ENCODE peak calls at places on chromosomes 4 and X, in nine cellular contexts. C, L, Y, N, J, S, Q, K and X are unnamed samples. For H3K36me3 and H3K4me1, the result is how much of the 10 kb centered on the place peaks cover.

GRCh38 chr4:78361621-78362120 is 189.9 kb upstream of the ANXA3 start:
- DNase-seq in N (no peak), J (no peak), L (no peak), K (no peak), C (no peak), Y (no peak), Q (no peak), S (no peak), X (no peak)

GRCh38 chr4:183658362-183659028 is 490 bp downstream of the RWDD4 start:
- DNase-seq in K (peak), Y (peak), Q (peak), L (peak), S (peak), J (no peak), N (peak), C (peak), X (no peak)

GRCh38 chr4:8599657-8600056 is 7.1 kb downstream of the CPZ start:
- DNase-seq in K (no peak), L (no peak), S (peak), J (no peak), Y (peak), N (no peak), C (no peak), Q (no peak), X (no peak)

GRCh38 chr4:11424000-11424399 is 4.7 kb downstream of the HS3ST1 start:
- DNase-seq in C (no peak), S (no peak), L (peak), K (no peak), Q (no peak), N (no peak), Y (peak), J (no peak), X (no peak)

GRCh38 chr4:83139514-83140156 is 25.1 kb upstream of the PLAC8 start:
- DNase-seq in K (no peak), Q (no peak), J (no peak), C (peak), L (no peak), Y (no peak), S (no peak), N (no peak), X (no peak)

GRCh38 chr4:107826427-107826980 is 1.8 kb downstream of the SGMS2 start:
- DNase-seq in J (no peak), K (no peak), N (no peak), Q (no peak), S (no peak), Y (no peak), L (no peak), C (peak), X (no peak)

GRCh38 chrX:108396188-108396885 is 41.9 kb downstream of the COL4A6 start:
- DNase-seq in C (no peak), J (no peak), N (no peak), K (no peak), S (no peak), Y (no peak), Q (no peak), L (peak), X (no peak)

GRCh38 chr4:168421055-168421454 is 59.2 kb downstream of the DDX60L start:
- DNase-seq in N (no peak), S (no peak), Q (no peak), Y (no peak), J (no peak), K (no peak), C (no peak), L (no peak), X (no peak)

GRCh38 chr4:17578482-17578891 is 1.5 kb downstream of the LAP3 start:
- DNase-seq in N (no peak), Q (no peak), K (no peak), L (no peak), C (no peak), Y (no peak), J (no peak), S (no peak), X (no peak)

GRCh38 chr4:76740192-76740591 is 157.8 kb downstream of the SOWAHB start:
- DNase-seq in K (peak), Y (no peak), Q (no peak), N (no peak), L (no peak), J (no peak), S (peak), C (no peak), X (no peak)
- H3K36me3 ChIP-seq in K (under half), Y (under half), Q (under half), N (under half), L (under half), J (under half), S (under half), C (under half), X (under half)

GRCh38 chr4:10114607-10115006 is 2.0 kb downstream of the WDR1 start:
- DNase-seq in Q (no peak), N (no peak), S (no peak), L (no peak), K (no peak), C (no peak), J (no peak), Y (no peak), X (no peak)
- H3K4me1 ChIP-seq in Q (half or more), N (under half), S (under half), L (under half), K (under half), C (half or more), J (half or more), Y (under half), X (under half)

GRCh38 chrX:70172226-70172625 is 5.1 kb upstream of the DGAT2L6 start:
- DNase-seq in K (no peak), Y (no peak), J (no peak), N (no peak), L (no peak), C (no peak), S (no peak), Q (no peak), X (no peak)

GRCh38 chrX:70171636-70172035 is 5.6 kb upstream of the DGAT2L6 start:
- DNase-seq in S (no peak), J (no peak), K (no peak), Y (no peak), L (peak), N (no peak), Q (no peak), C (no peak), X (no peak)

GRCh38 chrX:70166601-70167590 is 10.4 kb upstream of the DGAT2L6 start:
- DNase-seq in C (no peak), Q (no peak), K (no peak), S (no peak), Y (no peak), L (no peak), N (no peak), J (no peak), X (no peak)

GRCh38 chrX:70169281-70169680 is 8.0 kb upstream of the DGAT2L6 start:
- DNase-seq in S (no peak), N (no peak), Y (no peak), K (no peak), Q (no peak), L (peak), J (no peak), C (no peak), X (no peak)

DNA sequence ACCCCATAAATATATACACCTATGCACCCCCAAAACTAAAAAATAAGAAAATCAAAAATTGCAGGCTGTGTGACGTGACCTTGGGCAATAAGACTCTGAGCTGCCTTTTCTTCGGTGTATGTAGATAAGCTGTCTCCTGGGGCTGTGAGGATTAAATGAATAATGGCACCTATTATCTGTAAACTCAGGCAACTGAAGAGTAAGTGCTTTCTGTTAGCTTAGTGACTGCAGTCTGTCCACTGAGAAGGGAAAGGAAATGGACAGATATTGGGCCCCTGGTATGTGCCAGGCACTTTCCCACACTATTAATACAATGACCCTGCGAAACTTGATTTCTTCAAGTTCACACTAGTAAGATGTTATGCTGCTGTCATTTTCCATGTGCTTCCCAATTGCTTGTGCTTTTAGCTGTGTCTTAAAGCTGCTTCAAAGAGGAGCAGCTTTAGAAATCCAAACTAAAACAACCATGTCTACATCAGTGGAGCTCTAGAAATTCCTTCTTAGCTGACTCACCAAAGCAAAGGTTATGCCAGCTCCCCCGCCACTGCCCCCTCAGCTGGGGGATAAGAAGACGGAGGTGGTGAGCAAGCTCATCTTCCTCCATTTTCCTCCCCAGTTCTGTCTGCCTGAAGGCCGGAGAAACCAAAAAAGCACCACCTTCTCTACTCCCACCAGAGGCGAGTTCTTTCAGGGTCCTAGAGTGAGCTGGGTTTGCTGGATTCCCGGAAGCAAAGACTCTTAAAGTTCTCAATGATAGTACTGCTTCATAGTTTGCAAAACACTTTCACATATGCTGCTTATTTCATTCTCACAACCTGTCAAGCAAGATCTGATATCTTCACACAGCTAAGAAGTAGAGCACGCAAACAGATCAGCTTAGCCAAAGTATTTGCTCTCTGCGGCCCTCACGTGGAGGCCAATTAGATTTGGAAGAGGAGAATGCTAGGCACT is 8.8 kb upstream of the DGAT2L6 start:
- DNase-seq in J (no peak), S (no peak), L (peak), K (no peak), Q (no peak), C (no peak), N (no peak), Y (peak), X (no peak)
- H3K4me3 ChIP-seq in J (no peak), S (no peak), L (peak), K (no peak), Q (no peak), C (no peak), N (no peak), Y (no peak), X (no peak)

DNA sequence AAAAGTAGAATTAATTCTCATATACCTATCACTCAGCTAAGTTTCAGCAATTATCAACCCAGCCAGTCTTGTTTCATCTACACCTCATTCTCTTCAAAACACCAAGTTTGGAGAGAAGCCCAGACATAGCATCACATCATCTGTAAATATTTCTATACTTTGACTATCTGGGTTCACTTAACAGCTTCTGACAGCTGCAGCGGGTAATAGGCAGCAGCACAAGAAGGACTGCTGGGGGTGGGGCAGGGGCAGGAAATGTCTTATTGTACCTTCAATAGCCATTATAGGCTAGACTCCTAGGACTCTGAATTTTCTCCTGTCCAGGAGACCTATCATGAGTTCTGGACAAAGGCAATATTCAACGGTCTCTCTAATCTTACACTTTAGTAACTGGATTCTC is 54.1 kb downstream of the PHF8 start:
- DNase-seq in S (no peak), N (no peak), Y (no peak), K (no peak), J (no peak), C (no peak), L (no peak), Q (no peak), X (no peak)
- H3K36me3 ChIP-seq in S (half or more), N (under half), Y (under half), K (under half), J (under half), C (under half), L (under half), Q (under half), X (under half)

GRCh38 chr4:132526652-132527051 is 622.4 kb upstream of the PCDH10 start:
- DNase-seq in Q (no peak), L (no peak), C (no peak), J (no peak), N (no peak), S (no peak), K (no peak), Y (no peak), X (no peak)

GRCh38 chr4:132530846-132531245 is 618.2 kb upstream of the PCDH10 start:
- DNase-seq in L (peak), C (no peak), Q (no peak), S (no peak), J (no peak), N (no peak), Y (no peak), K (no peak), X (no peak)

GRCh38 chr4:132527817-132528216 is 621.3 kb upstream of the PCDH10 start:
- DNase-seq in J (no peak), C (no peak), Q (no peak), K (no peak), N (no peak), Y (no peak), S (no peak), L (no peak), X (no peak)
- H3K4me1 ChIP-seq in J (under half), C (under half), Q (under half), K (under half), N (under half), Y (under half), S (under half), L (under half), X (under half)

GRCh38 chrX:154800508-154801207 is 4.6 kb downstream of the MPP1 start:
- DNase-seq in J (no peak), K (no peak), L (no peak), C (no peak), N (no peak), Q (no peak), S (no peak), Y (no peak), X (no peak)
- H3K4me3 ChIP-seq in J (no peak), K (no peak), L (no peak), C (no peak), N (no peak), Q (no peak), S (no peak), Y (no peak), X (no peak)